ENCODE peak calls at places on chromosome 17, in seven cellular contexts. O, F, E, R, K, V and X are unnamed samples.

GRCh38 chr17:77453613-77454559 is 313.1 kb downstream of the SEC14L1 start:
- DNase-seq in O (no peak), F (no peak), E (no peak), R (peak), K (no peak), V (no peak), X (peak)

GRCh38 chr17:30363715-30364202 is 15.0 kb upstream of the CPD start:
- DNase-seq in O (no peak), F (peak), E (no peak), R (no peak), K (no peak), V (peak), X (no peak)

GRCh38 chr17:43018008-43018853 is 4.0 kb downstream of the VAT1 start:
- DNase-seq in O (peak), F (no peak), E (no peak), R (no peak), K (peak), V (no peak), X (no peak)

GRCh38 chr17:32110596-32110995 is 31.7 kb upstream of the RHOT1 start:
- DNase-seq in O (no peak), F (no peak), E (no peak), R (no peak), K (no peak), V (no peak), X (no peak)

GRCh38 chr17:66273391-66273722 is 29.1 kb upstream of the PRKCA start:
- DNase-seq in O (no peak), F (no peak), E (no peak), R (no peak), K (no peak), V (no peak), X (no peak)

GRCh38 chr17:73803867-73804539 is 159.8 kb upstream of the SDK2 start:
- DNase-seq in O (no peak), F (no peak), E (no peak), R (peak), K (peak), V (no peak), X (no peak)

GRCh38 chr17:82388223-82388921 is 16.8 kb downstream of the UTS2R start:
- DNase-seq in O (no peak), F (no peak), E (no peak), R (no peak), K (no peak), V (no peak), X (no peak)

GRCh38 chr17:78738245-78738644 is 43.8 kb downstream of the CYTH1 start:
- DNase-seq in O (no peak), F (no peak), E (no peak), R (peak), K (no peak), V (no peak), X (no peak)